ENCODE peak calls at places on chromosomes 2 and 18, in six cellular contexts. Q is HT1080, G is NCI-H1092 treated with DMSO at 0.1 percent for 48 hours, W is mucosa of gallbladder, T is T-helper 2 cell, Z is HFFc6. Y is an unnamed sample.

GRCh38 chr2:71506222-71506621 is 52.9 kb downstream of the DYSF start:
- DNase-seq in Q (no peak), G (no peak), W (no peak), T (no peak), Z (no peak), Y (no peak)

GRCh38 chr2:146661494-146662096 is 1183.2 kb upstream of the ACVR2A start:
- DNase-seq in Q (peak), G (peak), W (no peak), T (no peak), Z (peak), Y (no peak)

GRCh38 chr18:55768255-55768654 is 180.3 kb upstream of the TCF4 start:
- DNase-seq in Q (peak), G (no peak), W (no peak), T (no peak), Z (no peak), Y (no peak)

GRCh38 chr2:83016343-83017110 is 1442.6 kb downstream of the SUCLG1 start:
- DNase-seq in Q (no peak), G (no peak), W (no peak), T (no peak), Z (no peak), Y (no peak)

GRCh38 chr18:8625693-8626092 is 16.5 kb downstream of the RAB12 start:
- DNase-seq in Q (no peak), G (peak), W (no peak), T (no peak), Z (no peak), Y (no peak)

GRCh38 chr2:181937473-181937872 is 45.9 kb downstream of the ITPRID2 start:
- DNase-seq in Q (peak), G (no peak), W (no peak), T (no peak), Z (peak), Y (no peak)

GRCh38 chr2:167480232-167480985 is 592.1 kb downstream of the XIRP2 start:
- DNase-seq in Q (peak), G (no peak), W (no peak), T (peak), Z (no peak), Y (no peak)

GRCh38 chr2:177545981-177546600 is 153.5 kb downstream of the AGPS start:
- DNase-seq in Q (no peak), G (no peak), W (no peak), T (no peak), Z (no peak), Y (no peak)

GRCh38 chr18:74840492-74841167 is 243.0 kb downstream of the ZNF407 start:
- DNase-seq in Q (peak), G (no peak), W (no peak), T (peak), Z (peak), Y (no peak)

GRCh38 chr2:196239622-196240587 is 68.5 kb upstream of the STK17B start:
- DNase-seq in Q (peak), G (no peak), W (peak), T (peak), Z (peak), Y (peak)

GRCh38 chr18:57077786-57078552 is 68.9 kb upstream of the BOD1L2 start:
- DNase-seq in Q (no peak), G (no peak), W (no peak), T (peak), Z (no peak), Y (no peak)

GRCh38 chr2:222572761-222573174 is 83.1 kb downstream of the FARSB start:
- DNase-seq in Q (peak), G (no peak), W (no peak), T (peak), Z (peak), Y (no peak)

GRCh38 chr2:127953849-127954248 is 68.1 kb upstream of the AMMECR1L start:
- DNase-seq in Q (no peak), G (no peak), W (no peak), T (no peak), Z (no peak), Y (no peak)